ENCODE peak calls at places on chromosomes 5 and 9, in nine cellular contexts. One of them, this sample, is unnamed.

GRCh38 chr9:99978221-99978620 is 71.8 kb downstream of the STX17 start:
- DNase-seq in neural progenitor cell: peak; percentile 73
- DNase-seq in tibial artery: no peak
- DNase-seq in uterus: no peak
- DNase-seq in stomach: no peak
- DNase-seq in tibial nerve: no peak
- DNase-seq in ascending aorta: no peak
- DNase-seq in cardiac muscle cell: peak; percentile 21
- DNase-seq in breast epithelium: no peak
- DNase-seq in this sample: no peak

GRCh38 chr9:137969685-137970084 is 92.1 kb downstream of the CACNA1B start:
- DNase-seq in stomach: peak; percentile 16
- DNase-seq in ascending aorta: no peak
- DNase-seq in neural progenitor cell: no peak
- DNase-seq in uterus: no peak
- DNase-seq in breast epithelium: no peak
- DNase-seq in tibial artery: no peak
- DNase-seq in cardiac muscle cell: no peak
- DNase-seq in tibial nerve: no peak
- DNase-seq in this sample: no peak

GRCh38 chr9:122200960-122201635 is 27.7 kb downstream of the LHX6 start:
- DNase-seq in cardiac muscle cell: no peak
- DNase-seq in stomach: peak; percentile 45
- DNase-seq in ascending aorta: no peak
- DNase-seq in tibial artery: no peak
- DNase-seq in uterus: no peak
- DNase-seq in neural progenitor cell: no peak
- DNase-seq in breast epithelium: no peak
- DNase-seq in tibial nerve: no peak
- DNase-seq in this sample: no peak

GRCh38 chr9:15512889-15513288 is 2.1 kb upstream of the PSIP1 start:
- DNase-seq in neural progenitor cell: peak; percentile 76
- DNase-seq in cardiac muscle cell: no peak
- DNase-seq in ascending aorta: no peak
- DNase-seq in uterus: no peak
- DNase-seq in tibial artery: no peak
- DNase-seq in stomach: no peak
- DNase-seq in breast epithelium: no peak
- DNase-seq in tibial nerve: no peak
- DNase-seq in this sample: no peak

GRCh38 chr5:67149933-67150523 is 46.6 kb downstream of the CD180 start:
- DNase-seq in uterus: no peak
- DNase-seq in ascending aorta: no peak
- DNase-seq in breast epithelium: no peak
- DNase-seq in cardiac muscle cell: no peak
- DNase-seq in stomach: no peak
- DNase-seq in tibial artery: no peak
- DNase-seq in neural progenitor cell: no peak
- DNase-seq in tibial nerve: no peak
- DNase-seq in this sample: no peak

GRCh38 chr9:100561256-100561655 is 16.6 kb upstream of the CAVIN4 start:
- DNase-seq in neural progenitor cell: no peak
- DNase-seq in tibial nerve: no peak
- DNase-seq in stomach: no peak
- DNase-seq in tibial artery: no peak
- DNase-seq in cardiac muscle cell: no peak
- DNase-seq in ascending aorta: no peak
- DNase-seq in uterus: no peak
- DNase-seq in breast epithelium: no peak
- DNase-seq in this sample: no peak

GRCh38 chr5:56386046-56386445 is 152.9 kb upstream of the ANKRD55 start:
- DNase-seq in breast epithelium: no peak
- DNase-seq in ascending aorta: no peak
- DNase-seq in cardiac muscle cell: no peak
- DNase-seq in tibial artery: no peak
- DNase-seq in neural progenitor cell: no peak
- DNase-seq in stomach: no peak
- DNase-seq in tibial nerve: no peak
- DNase-seq in uterus: no peak
- DNase-seq in this sample: no peak

GRCh38 chr5:134892282-134892681 is 12.6 kb upstream of the PCBD2 start:
- DNase-seq in neural progenitor cell: no peak
- DNase-seq in ascending aorta: no peak
- DNase-seq in cardiac muscle cell: no peak
- DNase-seq in stomach: no peak
- DNase-seq in uterus: no peak
- DNase-seq in breast epithelium: no peak
- DNase-seq in tibial nerve: no peak
- DNase-seq in tibial artery: no peak
- DNase-seq in this sample: no peak

GRCh38 chr5:81601912-81602311 is 149.0 kb downstream of the SSBP2 start:
- DNase-seq in uterus: no peak
- DNase-seq in tibial nerve: no peak
- DNase-seq in neural progenitor cell: no peak
- DNase-seq in breast epithelium: no peak
- DNase-seq in ascending aorta: no peak
- DNase-seq in stomach: no peak
- DNase-seq in tibial artery: no peak
- DNase-seq in cardiac muscle cell: no peak
- DNase-seq in this sample: no peak

GRCh38 chr5:111537153-111538024 is 25.1 kb upstream of the STARD4 start:
- DNase-seq in cardiac muscle cell: no peak
- DNase-seq in stomach: no peak
- DNase-seq in uterus: no peak
- DNase-seq in ascending aorta: no peak
- DNase-seq in tibial nerve: no peak
- DNase-seq in neural progenitor cell: no peak
- DNase-seq in tibial artery: no peak
- DNase-seq in breast epithelium: no peak
- DNase-seq in this sample: no peak

GRCh38 chr5:124395287-124395686 is 351.2 kb downstream of the ZNF608 start:
- DNase-seq in ascending aorta: no peak
- DNase-seq in tibial nerve: no peak
- DNase-seq in cardiac muscle cell: peak; percentile 35
- DNase-seq in neural progenitor cell: peak; percentile 85
- DNase-seq in tibial artery: no peak
- DNase-seq in breast epithelium: no peak
- DNase-seq in uterus: no peak
- DNase-seq in stomach: no peak
- DNase-seq in this sample: no peak

GRCh38 chr5:76521240-76521758 is 101.9 kb downstream of the F2RL2 start:
- DNase-seq in tibial nerve: no peak
- DNase-seq in stomach: no peak
- DNase-seq in ascending aorta: no peak
- DNase-seq in breast epithelium: no peak
- DNase-seq in neural progenitor cell: no peak
- DNase-seq in cardiac muscle cell: no peak
- DNase-seq in uterus: no peak
- DNase-seq in tibial artery: no peak
- DNase-seq in this sample: no peak

GRCh38 chr9:35948451-35948850 is 9.5 kb downstream of the OR2S2 start:
- DNase-seq in tibial artery: no peak
- DNase-seq in neural progenitor cell: no peak
- DNase-seq in tibial nerve: no peak
- DNase-seq in stomach: no peak
- DNase-seq in ascending aorta: no peak
- DNase-seq in breast epithelium: no peak
- DNase-seq in uterus: no peak
- DNase-seq in cardiac muscle cell: no peak
- DNase-seq in this sample: no peak

DNA sequence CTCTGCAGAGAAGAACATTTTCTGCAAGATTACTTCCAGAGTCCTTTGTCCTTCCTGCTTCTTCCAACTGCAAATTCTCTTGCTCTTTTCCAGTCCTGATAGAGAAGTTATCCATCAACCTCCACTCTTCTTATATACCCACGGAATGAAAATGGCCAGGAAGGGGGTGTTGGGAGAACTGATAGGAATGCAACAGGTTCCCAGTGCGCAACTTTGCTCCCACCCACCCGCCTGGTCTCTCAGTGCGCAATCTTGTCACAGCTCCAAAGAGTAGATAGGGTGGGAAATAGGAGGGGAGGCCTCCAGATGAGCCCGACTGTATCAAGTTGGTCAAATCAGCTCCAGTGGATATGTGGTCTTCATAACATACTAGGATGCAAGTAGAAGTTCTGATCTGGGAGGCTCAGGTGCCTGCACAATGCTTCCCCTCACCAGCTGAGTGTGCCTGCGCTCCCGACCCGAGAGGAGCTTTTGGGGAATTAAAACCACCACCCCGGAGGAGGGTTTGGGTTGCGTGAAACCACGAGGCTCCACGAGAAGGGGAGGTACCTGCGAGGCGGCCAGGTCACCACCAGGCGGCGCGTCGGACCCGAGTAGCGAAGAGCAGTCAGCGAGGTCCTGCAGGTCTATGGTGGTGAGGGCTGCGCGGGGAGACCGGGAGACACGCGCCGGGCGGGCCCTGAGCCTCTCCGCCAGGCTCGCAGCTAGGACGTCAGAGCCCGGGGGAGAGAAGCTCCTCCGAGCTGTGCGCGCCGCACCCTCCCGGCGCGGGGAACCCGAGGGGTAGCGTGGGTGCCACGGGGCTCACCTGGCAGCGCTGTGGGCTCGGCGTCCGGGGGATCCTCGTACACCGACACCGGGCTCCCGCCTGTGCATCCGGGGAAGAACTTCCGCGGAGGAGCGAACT is 835 bp downstream of the MCIDAS start:
- DNase-seq in tibial artery: no peak
- DNase-seq in ascending aorta: no peak
- DNase-seq in cardiac muscle cell: peak; percentile 80
- DNase-seq in uterus: no peak
- DNase-seq in stomach: peak; percentile 63
- DNase-seq in tibial nerve: no peak
- DNase-seq in neural progenitor cell: peak; percentile 91
- DNase-seq in breast epithelium: no peak
- DNase-seq in this sample: no peak
- TF ChIP-seq CTCF in tibial artery: peak; percentile 24
- TF ChIP-seq CTCF in ascending aorta: no peak
- TF ChIP-seq CTCF in cardiac muscle cell: peak; percentile 62
- TF ChIP-seq CTCF in uterus: no peak
- TF ChIP-seq CTCF in stomach: peak; percentile 29
- TF ChIP-seq CTCF in tibial nerve: peak; percentile 15
- TF ChIP-seq CTCF in neural progenitor cell: peak; percentile 87
- TF ChIP-seq CTCF in breast epithelium: peak; percentile 33
- TF ChIP-seq CTCF in this sample: peak; percentile 77

GRCh38 chr5:178561746-178562264 is 28.4 kb downstream of the COL23A1 start:
- DNase-seq in tibial nerve: no peak
- DNase-seq in breast epithelium: no peak
- DNase-seq in neural progenitor cell: no peak
- DNase-seq in ascending aorta: no peak
- DNase-seq in stomach: no peak
- DNase-seq in cardiac muscle cell: no peak
- DNase-seq in tibial artery: no peak
- DNase-seq in uterus: no peak
- DNase-seq in this sample: no peak

GRCh38 chr5:178563621-178564020 is 26.6 kb downstream of the COL23A1 start:
- DNase-seq in tibial nerve: no peak
- DNase-seq in stomach: no peak
- DNase-seq in neural progenitor cell: no peak
- DNase-seq in cardiac muscle cell: no peak
- DNase-seq in tibial artery: no peak
- DNase-seq in uterus: no peak
- DNase-seq in ascending aorta: no peak
- DNase-seq in breast epithelium: no peak
- DNase-seq in this sample: no peak

GRCh38 chr5:178560911-178561310 is 29.3 kb downstream of the COL23A1 start:
- DNase-seq in tibial nerve: no peak
- DNase-seq in cardiac muscle cell: no peak
- DNase-seq in stomach: no peak
- DNase-seq in neural progenitor cell: no peak
- DNase-seq in tibial artery: no peak
- DNase-seq in breast epithelium: no peak
- DNase-seq in ascending aorta: no peak
- DNase-seq in uterus: no peak
- DNase-seq in this sample: no peak

GRCh38 chr5:178564386-178564785 is 25.8 kb downstream of the COL23A1 start:
- DNase-seq in neural progenitor cell: no peak
- DNase-seq in ascending aorta: no peak
- DNase-seq in uterus: no peak
- DNase-seq in cardiac muscle cell: no peak
- DNase-seq in tibial artery: no peak
- DNase-seq in breast epithelium: no peak
- DNase-seq in tibial nerve: no peak
- DNase-seq in stomach: no peak
- DNase-seq in this sample: no peak

DNA sequence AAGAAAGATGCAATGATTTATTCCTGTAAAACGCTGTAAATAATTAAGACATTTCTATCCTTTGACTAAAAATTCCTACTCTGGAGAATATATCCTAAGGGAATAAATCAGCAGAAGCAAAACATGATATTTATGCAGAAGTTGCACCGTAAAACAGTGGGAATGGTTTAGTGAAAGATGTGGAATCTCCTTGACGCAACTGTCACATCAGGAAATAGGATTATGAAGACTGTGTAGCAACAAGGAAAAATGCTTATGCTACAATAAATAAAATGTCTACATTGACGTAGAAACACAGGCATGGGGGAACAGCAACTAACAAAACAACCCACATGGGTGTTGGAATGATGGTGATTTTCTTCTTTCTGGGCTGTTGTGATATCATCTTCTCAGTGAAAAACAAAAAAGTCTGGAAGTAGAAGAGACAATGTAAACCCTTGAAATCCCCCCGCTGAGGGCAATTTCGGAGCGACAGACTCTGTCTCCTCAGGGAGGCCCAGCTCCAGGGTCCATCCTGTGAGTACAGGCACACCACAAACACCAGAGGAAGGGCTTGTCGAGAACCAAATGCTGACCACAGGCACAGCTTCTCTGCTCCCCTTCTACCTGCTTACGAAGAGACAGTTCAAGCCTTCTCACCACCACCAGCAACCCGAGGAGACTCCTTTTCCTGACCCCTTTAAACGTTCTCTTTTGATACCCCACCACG is 25.2 kb downstream of the COL23A1 start:
- DNase-seq in tibial nerve: no peak
- DNase-seq in breast epithelium: no peak
- DNase-seq in tibial artery: no peak
- DNase-seq in stomach: no peak
- DNase-seq in neural progenitor cell: no peak
- DNase-seq in cardiac muscle cell: no peak
- DNase-seq in uterus: no peak
- DNase-seq in ascending aorta: no peak
- DNase-seq in this sample: no peak
- H3K27me3 ChIP-seq in tibial nerve: no peaks in the 10 kb centered on the region
- H3K27me3 ChIP-seq in breast epithelium: no peaks in the 10 kb centered on the region
- H3K27me3 ChIP-seq in tibial artery: no peaks in the 10 kb centered on the region
- H3K27me3 ChIP-seq in stomach: peaks cover 4% of the 10 kb centered on the region
- H3K27me3 ChIP-seq in neural progenitor cell: peaks cover 7% of the 10 kb centered on the region
- H3K27me3 ChIP-seq in cardiac muscle cell: no peaks in the 10 kb centered on the region
- H3K27me3 ChIP-seq in uterus: no peaks in the 10 kb centered on the region
- H3K27me3 ChIP-seq in ascending aorta: no peaks in the 10 kb centered on the region
- H3K27me3 ChIP-seq in this sample: no peaks in the 10 kb centered on the region

GRCh38 chr5:179969110-179969509 is 61.4 kb upstream of the TBC1D9B start:
- DNase-seq in uterus: no peak
- DNase-seq in ascending aorta: no peak
- DNase-seq in breast epithelium: no peak
- DNase-seq in stomach: peak; percentile 45
- DNase-seq in neural progenitor cell: no peak
- DNase-seq in tibial nerve: no peak
- DNase-seq in cardiac muscle cell: no peak
- DNase-seq in tibial artery: no peak
- DNase-seq in this sample: no peak
- H3K4me1 ChIP-seq in uterus: no peaks in the 10 kb centered on the region
- H3K4me1 ChIP-seq in ascending aorta: no peaks in the 10 kb centered on the region
- H3K4me1 ChIP-seq in breast epithelium: no peaks in the 10 kb centered on the region
- H3K4me1 ChIP-seq in stomach: no peaks in the 10 kb centered on the region
- H3K4me1 ChIP-seq in neural progenitor cell: no peaks in the 10 kb centered on the region
- H3K4me1 ChIP-seq in tibial nerve: peaks cover 3% of the 10 kb centered on the region
- H3K4me1 ChIP-seq in cardiac muscle cell: no peaks in the 10 kb centered on the region
- H3K4me1 ChIP-seq in tibial artery: no peaks in the 10 kb centered on the region
- H3K4me1 ChIP-seq in this sample: no peaks in the 10 kb centered on the region

GRCh38 chr5:131005963-131006684 is 158.9 kb downstream of the HINT1 start:
- DNase-seq in ascending aorta: no peak
- DNase-seq in cardiac muscle cell: peak; percentile 5
- DNase-seq in breast epithelium: no peak
- DNase-seq in tibial artery: no peak
- DNase-seq in neural progenitor cell: peak; percentile 33
- DNase-seq in tibial nerve: no peak
- DNase-seq in stomach: no peak
- DNase-seq in uterus: no peak
- DNase-seq in this sample: no peak
- TF ChIP-seq CTCF in ascending aorta: no peak
- TF ChIP-seq CTCF in cardiac muscle cell: no peak
- TF ChIP-seq CTCF in breast epithelium: no peak
- TF ChIP-seq CTCF in tibial artery: no peak
- TF ChIP-seq CTCF in neural progenitor cell: peak; percentile 49
- TF ChIP-seq CTCF in tibial nerve: no peak
- TF ChIP-seq CTCF in stomach: no peak
- TF ChIP-seq CTCF in uterus: no peak
- TF ChIP-seq CTCF in this sample: no peak